ENCODE peak calls at places on chromosome 19, in eight cellular contexts. G is AG04450; C is NCI-H1092; S is fibroblast of mammary gland; B is Peyer's patch; K is fibroblast of pulmonary artery; P is activated gamma-delta T cell treated with anti-CD3 and anti-CD28 coated beads, Interleukin-2, amount 50 U/mL, for 16 hours; U is iris pigment epithelial cell. X is an unnamed sample.
A peak's percentile ranks its signal among the peaks of the same experiment; 100 is the strongest.

GRCh38 chr19:5503598-5503997 is 48.4 kb downstream of the ZNRF4 start:
- DNase-seq in U (no peak), C (no peak), S (peak; percentile 6), P (no peak), B (no peak), K (no peak), G (no peak), X (no peak)

GRCh38 chr19:49546825-49547565 is 19.2 kb downstream of the RCN3 start:
- DNase-seq in P (peak; percentile 59), G (peak; percentile 86), B (peak; percentile 89), S (peak; percentile 93), K (peak; percentile 95), U (peak; percentile 87), C (peak; percentile 71), X (peak; percentile 83)

GRCh38 chr19:5128932-5129389 is 160.0 kb downstream of the KDM4B start:
- DNase-seq in P (no peak), U (peak; percentile 54), K (peak; percentile 59), S (no peak), B (no peak), C (no peak), G (no peak), X (peak; percentile 34)

GRCh38 chr19:10112037-10112751 is 701 bp downstream of the P2RY11 start:
- DNase-seq in U (peak; percentile 59), P (peak; percentile 57), S (no peak), C (no peak), K (no peak), G (no peak), B (no peak), X (no peak)

GRCh38 chr19:43779820-43780219 is 953 bp downstream of the KCNN4 start:
- DNase-seq in U (no peak), P (no peak), G (no peak), B (no peak), C (no peak), K (no peak), S (no peak), X (no peak)

GRCh38 chr19:32387701-32388392 is 17.7 kb upstream of the DPY19L3 start:
- DNase-seq in K (no peak), B (peak; percentile 66), S (peak; percentile 85), C (no peak), U (peak; percentile 65), G (no peak), P (no peak), X (peak; percentile 38)

GRCh38 chr19:8501547-8501946 is 893 bp downstream of the PRAM1 start:
- DNase-seq in P (no peak), G (no peak), U (no peak), B (no peak), S (no peak), C (no peak), K (no peak), X (no peak)

GRCh38 chr19:19033426-19034203 is at the start of the genes ARMC6 and SUGP2:
- DNase-seq in C (peak; percentile 85), S (peak; percentile 79), P (peak; percentile 83), G (peak; percentile 53), K (peak; percentile 88), B (peak; percentile 94), U (peak; percentile 85), X (peak; percentile 74)

GRCh38 chr19:15448778-15449619 is 757 bp downstream of the WIZ start:
- DNase-seq in G (no peak), S (no peak), B (no peak), C (no peak), K (peak; percentile 40), P (no peak), U (no peak), X (no peak)

GRCh38 chr19:13277104-13277809 is 127.0 kb downstream of the IER2 start:
- DNase-seq in C (peak; percentile 57), S (peak; percentile 74), U (peak; percentile 64), P (peak; percentile 49), B (peak; percentile 77), K (peak; percentile 83), G (peak; percentile 55), X (peak; percentile 75)

GRCh38 chr19:55460670-55461258 is 678 bp downstream of the ISOC2 start:
- DNase-seq in C (no peak), P (no peak), K (peak; percentile 92), G (peak; percentile 48), S (peak; percentile 88), U (peak; percentile 83), B (peak; percentile 83), X (peak; percentile 52)

GRCh38 chr19:41449079-41449864 is 6.3 kb downstream of the ERICH4 start:
- DNase-seq in C (peak; percentile 28), S (peak; percentile 64), P (peak; percentile 63), U (peak; percentile 50), G (peak; percentile 48), B (peak; percentile 91), K (peak; percentile 78), X (peak; percentile 60)

GRCh38 chr19:37981785-37982475 is 74.9 kb downstream of the SIPA1L3 start:
- DNase-seq in G (peak; percentile 59), S (no peak), B (peak; percentile 72), U (no peak), K (no peak), P (no peak), C (no peak), X (no peak)

GRCh38 chr19:46060012-46060411 is 19.2 kb upstream of the IGFL4 start:
- DNase-seq in G (no peak), K (no peak), C (no peak), U (no peak), P (no peak), B (no peak), S (no peak), X (no peak)

GRCh38 chr19:38740932-38741331 is 3.3 kb downstream of the CAPN12 start:
- DNase-seq in K (no peak), S (no peak), C (no peak), P (no peak), G (no peak), U (no peak), B (no peak), X (no peak)

GRCh38 chr19:12790628-12791344 is 500 bp upstream of the JUNB start:
- DNase-seq in S (no peak), G (no peak), B (no peak), C (no peak), K (no peak), P (no peak), U (no peak), X (no peak)